ENCODE peak calls at places on chromosomes 13 and 19, in ten cellular contexts. G, C, X, M, J, R, I, N, W and Z are unnamed samples.
A peak's percentile ranks its signal among the peaks of the same experiment; 100 is the strongest.

GRCh38 chr13:95452376-95452775 is 100.1 kb upstream of the CLDN10 start:
- DNase-seq in N (no peak), G (no peak), M (no peak), X (no peak), C (no peak), R (no peak), I (no peak), J (no peak), W (no peak), Z (no peak)

GRCh38 chr19:2636142-2636896 is 66.2 kb downstream of the GNG7 start:
- DNase-seq in R (no peak), N (no peak), J (no peak), C (no peak), M (no peak), X (no peak), I (no peak), W (no peak), G (no peak), Z (no peak)

GRCh38 chr19:34468400-34468799 is 13.2 kb upstream of the WTIP start:
- DNase-seq in C (no peak), R (no peak), J (no peak), X (no peak), W (no peak), N (no peak), I (no peak), G (no peak), M (no peak), Z (no peak)

GRCh38 chr19:34350161-34350561 is 14.8 kb upstream of the GPI start:
- DNase-seq in I (peak; percentile 87), C (no peak), M (no peak), N (no peak), G (no peak), J (no peak), X (no peak), R (no peak), W (no peak), Z (no peak)

GRCh38 chr19:17026041-17026658 is 460 bp downstream of the CPAMD8 start:
- DNase-seq in X (peak; percentile 32), I (peak; percentile 31), G (no peak), J (no peak), N (no peak), R (peak; percentile 55), C (peak; percentile 84), M (peak; percentile 20), W (no peak), Z (no peak)

GRCh38 chr13:72959643-72960042 is 99.2 kb upstream of the KLF5 start:
- DNase-seq in M (no peak), R (no peak), W (peak; percentile 8), J (no peak), C (no peak), N (no peak), G (no peak), I (no peak), X (no peak), Z (no peak)

GRCh38 chr13:90485441-90485840 is 862.0 kb upstream of the MIR17HG start:
- DNase-seq in I (no peak), N (no peak), M (no peak), J (no peak), W (peak; percentile 82), R (no peak), C (no peak), G (no peak), X (no peak), Z (no peak)

GRCh38 chr13:23339225-23339624 is 94.3 kb downstream of the SACS start:
- DNase-seq in W (no peak), M (no peak), G (no peak), X (no peak), R (no peak), C (no peak), J (no peak), N (no peak), I (no peak), Z (no peak)

GRCh38 chr13:86020350-86021002 is 221.3 kb upstream of the SLITRK6 start:
- DNase-seq in R (peak; percentile 25), C (no peak), G (no peak), X (no peak), N (no peak), M (peak; percentile 7), I (no peak), W (peak; percentile 99), J (peak; percentile 10), Z (no peak)

GRCh38 chr13:33934343-33934742 is 116.4 kb downstream of the RFC3 start:
- DNase-seq in W (no peak), R (no peak), N (no peak), I (no peak), J (no peak), M (no peak), C (no peak), X (no peak), G (no peak), Z (no peak)

GRCh38 chr13:42696191-42696590 is 85.2 kb upstream of the FAM216B start:
- DNase-seq in W (peak; percentile 12), J (peak; percentile 23), N (no peak), M (no peak), R (peak; percentile 23), C (no peak), X (no peak), I (no peak), G (no peak), Z (no peak)

GRCh38 chr19:39847525-39847924 is 1.3 kb upstream of the FBL start:
- DNase-seq in N (no peak), J (no peak), C (no peak), W (no peak), R (no peak), G (no peak), X (no peak), I (no peak), M (no peak), Z (no peak)

GRCh38 chr19:41711376-41712261 is 3.2 kb downstream of the CEACAM5 start:
- DNase-seq in G (no peak), R (no peak), I (no peak), C (no peak), N (peak; percentile 71), J (no peak), W (no peak), X (no peak), M (no peak), Z (no peak)

GRCh38 chr19:19427935-19428334 is 22.5 kb downstream of the GATAD2A start:
- DNase-seq in W (no peak), M (no peak), X (no peak), C (no peak), I (no peak), G (no peak), N (no peak), R (no peak), J (no peak), Z (no peak)
- H3K4me3 ChIP-seq in W (no peak overlapping the region), M (no peak overlapping the region), X (no peak overlapping the region), C (no peak overlapping the region), I (no peak overlapping the region), G (no peak overlapping the region), N (no peak overlapping the region), R (no peak overlapping the region), J (no peak overlapping the region), Z (no peak overlapping the region)

GRCh38 chr19:46786236-46787039 is 2.0 kb downstream of the SLC1A5 start:
- DNase-seq in N (peak; percentile 84), G (no peak), X (peak; percentile 64), R (peak; percentile 84), M (peak; percentile 32), J (peak; percentile 66), W (peak; percentile 94), C (peak; percentile 86), I (peak; percentile 61), Z (peak; percentile 93)
- H3K27ac ChIP-seq in N (peak overlapping the region; percentile 95), G (peak overlapping the region; percentile 79), X (peak overlapping the region; percentile 94), R (peak overlapping the region; percentile 98), M (peak overlapping the region; percentile 51), J (peak overlapping the region; percentile 97), W (peak overlapping the region; percentile 98), C (peak overlapping the region; percentile 92), I (peak overlapping the region; percentile 92), Z (peak overlapping the region; percentile 96)

GRCh38 chr19:45879055-45879454 is 6.9 kb downstream of the IRF2BP1 start:
- DNase-seq in R (no peak), N (no peak), X (no peak), I (no peak), W (no peak), C (no peak), G (no peak), M (no peak), J (no peak), Z (no peak)
- H3K4me3 ChIP-seq in R (no peak overlapping the region), N (no peak overlapping the region), X (no peak overlapping the region), I (no peak overlapping the region), W (no peak overlapping the region), C (no peak overlapping the region), G (no peak overlapping the region), M (no peak overlapping the region), J (no peak overlapping the region), Z (no peak overlapping the region)

GRCh38 chr13:27011661-27012060 is 159.9 kb downstream of the USP12 start:
- DNase-seq in M (no peak), J (no peak), I (no peak), C (no peak), N (no peak), G (no peak), W (no peak), X (no peak), R (no peak), Z (no peak)
- H3K27ac ChIP-seq in M (no peak overlapping the region), J (no peak overlapping the region), I (no peak overlapping the region), C (no peak overlapping the region), N (no peak overlapping the region), G (no peak overlapping the region), W (no peak overlapping the region), X (no peak overlapping the region), R (no peak overlapping the region), Z (no peak overlapping the region)

DNA sequence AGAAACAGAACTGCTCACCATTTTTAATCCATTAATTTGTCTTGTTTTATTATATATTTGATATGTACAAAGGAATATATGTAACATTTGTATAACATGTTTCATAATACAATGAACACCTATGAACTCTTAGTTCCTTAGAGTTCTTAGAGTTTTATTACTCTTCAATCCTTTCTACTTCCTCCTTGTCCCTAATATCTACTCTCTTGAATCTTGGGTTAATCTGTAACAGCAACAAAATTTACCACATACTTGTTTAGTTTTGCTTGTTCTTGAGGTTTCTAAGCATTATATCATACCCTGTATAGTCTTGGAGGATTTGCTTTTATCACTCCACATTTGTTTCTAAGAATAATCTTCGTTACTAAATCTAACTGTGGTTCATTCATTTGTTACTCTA is 151.4 kb downstream of the PDS5B start:
- DNase-seq in W (peak; percentile 13), N (no peak), M (no peak), I (no peak), X (no peak), G (no peak), J (no peak), R (no peak), C (no peak), Z (no peak)
- H3K4me3 ChIP-seq in W (peak overlapping the region; percentile 51), N (peak overlapping the region; percentile 11), M (no peak overlapping the region), I (peak overlapping the region; percentile 46), X (no peak overlapping the region), G (peak overlapping the region; percentile 67), J (no peak overlapping the region), R (no peak overlapping the region), C (peak overlapping the region; percentile 39), Z (no peak overlapping the region)

DNA sequence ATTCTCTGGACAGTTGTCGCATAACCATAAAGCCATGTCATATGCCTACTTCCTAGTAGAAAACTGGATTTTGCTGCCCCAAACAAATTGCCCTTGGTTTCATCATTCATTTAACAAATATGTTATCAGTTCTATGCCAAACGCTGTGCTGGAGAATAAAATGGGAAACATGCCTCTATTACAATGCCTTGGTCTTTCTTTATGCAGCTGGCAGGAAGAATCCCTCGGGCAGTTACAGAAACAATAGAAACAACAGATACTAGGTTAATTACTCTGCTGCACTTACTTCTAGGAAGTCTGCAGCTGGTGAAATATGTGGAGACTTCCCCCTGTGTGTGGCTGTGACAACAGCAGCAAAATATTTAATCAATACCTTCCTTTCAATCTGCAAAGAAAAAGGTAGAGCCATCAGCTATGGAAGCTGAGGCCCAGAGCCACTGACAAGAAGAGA is 10.0 kb downstream of the STOML3 start:
- DNase-seq in N (no peak), M (no peak), G (no peak), I (no peak), J (no peak), R (no peak), C (no peak), W (peak; percentile 10), X (no peak), Z (no peak)
- H3K27ac ChIP-seq in N (no peak overlapping the region), M (no peak overlapping the region), G (no peak overlapping the region), I (no peak overlapping the region), J (no peak overlapping the region), R (no peak overlapping the region), C (no peak overlapping the region), W (no peak overlapping the region), X (no peak overlapping the region), Z (no peak overlapping the region)